ENCODE peak calls at places on chromosomes 4 and X, in seven cellular contexts. One of them, this sample, is unnamed.
A peak's percentile ranks its signal among the peaks of the same experiment; 100 is the strongest.

GRCh38 chr4:122777846-122778501 is 45.5 kb downstream of the BBS12 start:
- DNase-seq in caudate nucleus: no peak
- DNase-seq in mammary epithelial cell: no peak
- DNase-seq in cardiac muscle cell: no peak
- DNase-seq in stimulated activated CD4-positive, alpha-beta T cell treated with anti-CD3 and anti-CD28 coated beads, Interleukin-12 subunit alpha, Interleukin-12 subunit beta, amount 100 ng/mL, for 24 hours: no peak
- DNase-seq in Calu3: no peak
- DNase-seq in ureter: no peak
- DNase-seq in this sample: no peak

GRCh38 chrX:7689791-7690412 is 153.1 kb upstream of the VCX start:
- DNase-seq in caudate nucleus: no peak
- DNase-seq in cardiac muscle cell: no peak
- DNase-seq in mammary epithelial cell: peak; percentile 61
- DNase-seq in stimulated activated CD4-positive, alpha-beta T cell treated with anti-CD3 and anti-CD28 coated beads, Interleukin-12 subunit alpha, Interleukin-12 subunit beta, amount 100 ng/mL, for 24 hours: no peak
- DNase-seq in ureter: no peak
- DNase-seq in Calu3: no peak
- DNase-seq in this sample: no peak

GRCh38 chr4:146439999-146440398 is 81.7 kb downstream of the SLC10A7 start:
- DNase-seq in cardiac muscle cell: no peak
- DNase-seq in caudate nucleus: no peak
- DNase-seq in ureter: no peak
- DNase-seq in stimulated activated CD4-positive, alpha-beta T cell treated with anti-CD3 and anti-CD28 coated beads, Interleukin-12 subunit alpha, Interleukin-12 subunit beta, amount 100 ng/mL, for 24 hours: no peak
- DNase-seq in mammary epithelial cell: no peak
- DNase-seq in Calu3: no peak
- DNase-seq in this sample: no peak

GRCh38 chr4:74715731-74716435 is 78.4 kb downstream of the BTC start:
- DNase-seq in ureter: no peak
- DNase-seq in cardiac muscle cell: no peak
- DNase-seq in mammary epithelial cell: peak; percentile 12
- DNase-seq in stimulated activated CD4-positive, alpha-beta T cell treated with anti-CD3 and anti-CD28 coated beads, Interleukin-12 subunit alpha, Interleukin-12 subunit beta, amount 100 ng/mL, for 24 hours: no peak
- DNase-seq in caudate nucleus: no peak
- DNase-seq in Calu3: no peak
- DNase-seq in this sample: no peak

GRCh38 chr4:23946307-23946706 is 56.5 kb upstream of the PPARGC1A start:
- DNase-seq in Calu3: no peak
- DNase-seq in stimulated activated CD4-positive, alpha-beta T cell treated with anti-CD3 and anti-CD28 coated beads, Interleukin-12 subunit alpha, Interleukin-12 subunit beta, amount 100 ng/mL, for 24 hours: no peak
- DNase-seq in caudate nucleus: no peak
- DNase-seq in ureter: no peak
- DNase-seq in cardiac muscle cell: peak; percentile 25
- DNase-seq in mammary epithelial cell: no peak
- DNase-seq in this sample: no peak

GRCh38 chrX:49155243-49155899 is 7.2 kb upstream of the MAGIX start:
- DNase-seq in Calu3: peak; percentile 30
- DNase-seq in cardiac muscle cell: peak; percentile 52
- DNase-seq in ureter: peak; percentile 67
- DNase-seq in stimulated activated CD4-positive, alpha-beta T cell treated with anti-CD3 and anti-CD28 coated beads, Interleukin-12 subunit alpha, Interleukin-12 subunit beta, amount 100 ng/mL, for 24 hours: no peak
- DNase-seq in caudate nucleus: no peak
- DNase-seq in mammary epithelial cell: peak; percentile 68
- DNase-seq in this sample: peak; percentile 10

GRCh38 chr4:83172371-83172770 is 57.8 kb upstream of the PLAC8 start:
- DNase-seq in ureter: no peak
- DNase-seq in caudate nucleus: no peak
- DNase-seq in mammary epithelial cell: no peak
- DNase-seq in cardiac muscle cell: no peak
- DNase-seq in Calu3: no peak
- DNase-seq in stimulated activated CD4-positive, alpha-beta T cell treated with anti-CD3 and anti-CD28 coated beads, Interleukin-12 subunit alpha, Interleukin-12 subunit beta, amount 100 ng/mL, for 24 hours: no peak
- DNase-seq in this sample: no peak

GRCh38 chrX:129833153-129834004 is 10.3 kb downstream of the ZDHHC9 start:
- DNase-seq in caudate nucleus: no peak
- DNase-seq in stimulated activated CD4-positive, alpha-beta T cell treated with anti-CD3 and anti-CD28 coated beads, Interleukin-12 subunit alpha, Interleukin-12 subunit beta, amount 100 ng/mL, for 24 hours: no peak
- DNase-seq in cardiac muscle cell: no peak
- DNase-seq in ureter: no peak
- DNase-seq in mammary epithelial cell: no peak
- DNase-seq in Calu3: no peak
- DNase-seq in this sample: no peak

GRCh38 chrX:118521435-118521834 is 25.8 kb downstream of the DOCK11 start:
- DNase-seq in caudate nucleus: no peak
- DNase-seq in mammary epithelial cell: no peak
- DNase-seq in ureter: no peak
- DNase-seq in stimulated activated CD4-positive, alpha-beta T cell treated with anti-CD3 and anti-CD28 coated beads, Interleukin-12 subunit alpha, Interleukin-12 subunit beta, amount 100 ng/mL, for 24 hours: no peak
- DNase-seq in cardiac muscle cell: no peak
- DNase-seq in Calu3: no peak
- DNase-seq in this sample: no peak

GRCh38 chr4:111066887-111067286 is 444.0 kb upstream of the PITX2 start:
- DNase-seq in stimulated activated CD4-positive, alpha-beta T cell treated with anti-CD3 and anti-CD28 coated beads, Interleukin-12 subunit alpha, Interleukin-12 subunit beta, amount 100 ng/mL, for 24 hours: no peak
- DNase-seq in mammary epithelial cell: peak; percentile 3
- DNase-seq in ureter: no peak
- DNase-seq in caudate nucleus: no peak
- DNase-seq in Calu3: no peak
- DNase-seq in cardiac muscle cell: peak; percentile 19
- DNase-seq in this sample: no peak

GRCh38 chr4:123583043-123583442 is 186.4 kb downstream of the SPRY1 start:
- DNase-seq in cardiac muscle cell: no peak
- DNase-seq in caudate nucleus: no peak
- DNase-seq in Calu3: no peak
- DNase-seq in mammary epithelial cell: peak; percentile 86
- DNase-seq in ureter: no peak
- DNase-seq in stimulated activated CD4-positive, alpha-beta T cell treated with anti-CD3 and anti-CD28 coated beads, Interleukin-12 subunit alpha, Interleukin-12 subunit beta, amount 100 ng/mL, for 24 hours: no peak
- DNase-seq in this sample: no peak

GRCh38 chr4:158540125-158540907 is 18.6 kb downstream of the RXFP1 start:
- DNase-seq in stimulated activated CD4-positive, alpha-beta T cell treated with anti-CD3 and anti-CD28 coated beads, Interleukin-12 subunit alpha, Interleukin-12 subunit beta, amount 100 ng/mL, for 24 hours: no peak
- DNase-seq in caudate nucleus: no peak
- DNase-seq in Calu3: no peak
- DNase-seq in ureter: no peak
- DNase-seq in mammary epithelial cell: peak; percentile 85
- DNase-seq in cardiac muscle cell: no peak
- DNase-seq in this sample: no peak

GRCh38 chrX:68420559-68420958 is 12.7 kb downstream of the OPHN1 start:
- DNase-seq in stimulated activated CD4-positive, alpha-beta T cell treated with anti-CD3 and anti-CD28 coated beads, Interleukin-12 subunit alpha, Interleukin-12 subunit beta, amount 100 ng/mL, for 24 hours: no peak
- DNase-seq in caudate nucleus: no peak
- DNase-seq in Calu3: no peak
- DNase-seq in mammary epithelial cell: no peak
- DNase-seq in ureter: no peak
- DNase-seq in cardiac muscle cell: no peak
- DNase-seq in this sample: no peak

GRCh38 chr4:48546336-48546735 is 56.3 kb downstream of the ZAR1 start:
- DNase-seq in Calu3: peak; percentile 20
- DNase-seq in ureter: no peak
- DNase-seq in cardiac muscle cell: peak; percentile 32
- DNase-seq in stimulated activated CD4-positive, alpha-beta T cell treated with anti-CD3 and anti-CD28 coated beads, Interleukin-12 subunit alpha, Interleukin-12 subunit beta, amount 100 ng/mL, for 24 hours: no peak
- DNase-seq in mammary epithelial cell: peak; percentile 3
- DNase-seq in caudate nucleus: no peak
- DNase-seq in this sample: no peak

GRCh38 chr4:10023050-10023419 is 1.7 kb upstream of the SLC2A9 start:
- DNase-seq in stimulated activated CD4-positive, alpha-beta T cell treated with anti-CD3 and anti-CD28 coated beads, Interleukin-12 subunit alpha, Interleukin-12 subunit beta, amount 100 ng/mL, for 24 hours: no peak
- DNase-seq in ureter: no peak
- DNase-seq in cardiac muscle cell: no peak
- DNase-seq in mammary epithelial cell: no peak
- DNase-seq in Calu3: no peak
- DNase-seq in caudate nucleus: no peak
- DNase-seq in this sample: no peak

GRCh38 chrX:20059467-20060128 is 57.1 kb downstream of the MAP7D2 start:
- DNase-seq in mammary epithelial cell: no peak
- DNase-seq in stimulated activated CD4-positive, alpha-beta T cell treated with anti-CD3 and anti-CD28 coated beads, Interleukin-12 subunit alpha, Interleukin-12 subunit beta, amount 100 ng/mL, for 24 hours: no peak
- DNase-seq in Calu3: peak; percentile 25
- DNase-seq in caudate nucleus: no peak
- DNase-seq in ureter: no peak
- DNase-seq in cardiac muscle cell: no peak
- DNase-seq in this sample: no peak

GRCh38 chrX:150546711-150547153 is 21.7 kb upstream of the MTM1 start:
- DNase-seq in ureter: no peak
- DNase-seq in stimulated activated CD4-positive, alpha-beta T cell treated with anti-CD3 and anti-CD28 coated beads, Interleukin-12 subunit alpha, Interleukin-12 subunit beta, amount 100 ng/mL, for 24 hours: no peak
- DNase-seq in mammary epithelial cell: no peak
- DNase-seq in caudate nucleus: no peak
- DNase-seq in Calu3: no peak
- DNase-seq in cardiac muscle cell: no peak
- DNase-seq in this sample: no peak

GRCh38 chr4:105715692-105716278 is 7.2 kb downstream of the GSTCD start:
- DNase-seq in cardiac muscle cell: peak; percentile 28
- DNase-seq in mammary epithelial cell: peak; percentile 22
- DNase-seq in caudate nucleus: no peak
- DNase-seq in Calu3: no peak
- DNase-seq in stimulated activated CD4-positive, alpha-beta T cell treated with anti-CD3 and anti-CD28 coated beads, Interleukin-12 subunit alpha, Interleukin-12 subunit beta, amount 100 ng/mL, for 24 hours: no peak
- DNase-seq in ureter: no peak
- DNase-seq in this sample: no peak